ENCODE peak calls at places on chromosomes 5 and 9, in five cellular contexts. Q, P, H, S and Y are unnamed samples.
A peak's percentile ranks its signal among the peaks of the same experiment; 100 is the strongest.

GRCh38 chr5:177133845-177134652 is 476 bp downstream of the NSD1 start:
- DNase-seq in Q (peak; percentile 82), P (peak; percentile 89), H (peak; percentile 42), S (peak; percentile 68), Y (peak; percentile 79)

GRCh38 chr5:343461-344401 is 22.2 kb downstream of the AHRR start:
- DNase-seq in Q (peak; percentile 94), P (peak; percentile 89), H (peak; percentile 34), S (no peak), Y (peak; percentile 85)

GRCh38 chr5:179259731-179260323 is 85.4 kb downstream of the ADAMTS2 start:
- DNase-seq in Q (no peak), P (peak; percentile 26), H (no peak), S (no peak), Y (peak; percentile 3)

GRCh38 chr5:143693691-143694252 is 118.2 kb upstream of the HMHB1 start:
- DNase-seq in Q (no peak), P (no peak), H (no peak), S (no peak), Y (no peak)

GRCh38 chr9:26245072-26245471 is 566.8 kb upstream of the TUSC1 start:
- DNase-seq in Q (no peak), P (no peak), H (no peak), S (no peak), Y (no peak)

GRCh38 chr9:129263836-129264235 is 85.8 kb upstream of the IER5L start:
- DNase-seq in Q (peak; percentile 22), P (no peak), H (no peak), S (no peak), Y (no peak)

GRCh38 chr5:68172314-68172713 is 43.2 kb upstream of the PIK3R1 start:
- DNase-seq in Q (no peak), P (no peak), H (no peak), S (no peak), Y (no peak)

GRCh38 chr9:17810728-17811634 is 232.1 kb downstream of the SH3GL2 start:
- DNase-seq in Q (peak; percentile 84), P (peak; percentile 50), H (peak; percentile 69), S (peak; percentile 68), Y (peak; percentile 90)

GRCh38 chr5:200985-201384 is 9.7 kb downstream of the LRRC14B start:
- DNase-seq in Q (no peak), P (no peak), H (no peak), S (peak; percentile 89), Y (no peak)

GRCh38 chr9:76215066-76215465 is 179.2 kb downstream of the RFK start:
- DNase-seq in Q (peak; percentile 85), P (no peak), H (no peak), S (no peak), Y (peak; percentile 14)

GRCh38 chr5:145887976-145888574 is 15.3 kb upstream of the GRXCR2 start:
- DNase-seq in Q (peak; percentile 70), P (peak; percentile 33), H (peak; percentile 68), S (peak; percentile 13), Y (peak; percentile 71)

GRCh38 chr9:93493949-93494348 is 40.6 kb upstream of the FAM120AOS start:
- DNase-seq in Q (no peak), P (no peak), H (no peak), S (no peak), Y (no peak)

GRCh38 chr9:12889402-12890106 is 114.7 kb downstream of the LURAP1L start:
- DNase-seq in Q (no peak), P (no peak), H (no peak), S (no peak), Y (no peak)

GRCh38 chr9:133429641-133430161 is 7.5 kb downstream of the ADAMTS13 start:
- DNase-seq in Q (peak; percentile 52), P (peak; percentile 75), H (no peak), S (no peak), Y (peak; percentile 70)

GRCh38 chr9:110058304-110058953 is 149.5 kb downstream of the C9orf152 start:
- DNase-seq in Q (no peak), P (peak; percentile 53), H (peak; percentile 79), S (peak; percentile 70), Y (peak; percentile 71)
- TF ChIP-seq EZH2phosphoT487 in Q (no peak), P (no peak), H (no peak), S (no peak), Y (no peak)

GRCh38 chr5:122195784-122196394 is 66.5 kb downstream of the ZNF474 start:
- DNase-seq in Q (peak; percentile 72), P (peak; percentile 35), H (peak; percentile 57), S (peak; percentile 7), Y (peak; percentile 73)
- TF ChIP-seq EZH2phosphoT487 in Q (no peak), P (no peak), H (no peak), S (no peak), Y (no peak)

GRCh38 chr9:85605905-85606304 is 135.8 kb downstream of the AGTPBP1 start:
- DNase-seq in Q (no peak), P (no peak), H (no peak), S (no peak), Y (no peak)

GRCh38 chr9:85615792-85616191 is 126.0 kb downstream of the AGTPBP1 start:
- DNase-seq in Q (no peak), P (no peak), H (no peak), S (no peak), Y (no peak)

DNA sequence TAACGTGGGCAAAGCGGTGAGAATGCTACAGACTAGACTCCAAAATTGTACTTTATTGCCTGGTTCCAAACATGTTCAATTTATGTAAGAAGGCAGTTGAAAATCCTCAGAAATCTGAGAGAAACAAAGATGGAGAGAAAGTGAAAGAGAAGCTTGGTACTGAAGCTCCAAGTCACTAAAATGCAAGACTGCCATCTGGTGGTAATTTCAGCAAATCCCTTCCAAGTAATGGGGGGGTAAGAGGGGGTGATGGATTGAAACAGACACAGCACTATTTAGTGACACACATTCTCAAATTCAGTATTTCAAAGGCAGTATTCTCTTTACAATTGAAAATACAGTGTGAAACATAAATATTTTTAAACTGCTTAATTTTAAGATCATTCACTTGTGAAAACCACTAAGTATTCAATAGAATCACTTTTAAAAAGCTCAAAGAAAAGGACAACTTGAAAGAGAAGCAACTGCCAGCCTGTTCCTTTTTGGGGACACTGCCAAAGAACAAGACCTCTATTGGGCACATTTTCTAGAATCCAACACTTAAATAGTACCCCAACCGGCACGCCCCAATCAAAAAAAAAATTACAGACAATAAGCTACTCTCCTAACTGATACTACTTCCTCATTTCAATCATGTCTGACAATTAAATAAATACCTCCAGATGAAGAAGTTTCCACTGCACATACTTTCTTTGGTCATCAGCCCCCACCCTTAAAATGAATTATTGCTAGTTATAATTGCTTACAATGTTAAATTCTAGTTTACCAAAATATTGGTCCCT is 131.5 kb downstream of the AGTPBP1 start:
- DNase-seq in Q (peak; percentile 78), P (peak; percentile 74), H (peak; percentile 73), S (peak; percentile 73), Y (peak; percentile 81)
- TF ChIP-seq EZH2phosphoT487 in Q (no peak), P (no peak), H (no peak), S (no peak), Y (no peak)

GRCh38 chr9:127311239-127311741 is 46.7 kb downstream of the GARNL3 start:
- DNase-seq in Q (peak; percentile 89), P (no peak), H (peak; percentile 86), S (peak; percentile 11), Y (peak; percentile 53)
- TF ChIP-seq EZH2phosphoT487 in Q (no peak), P (no peak), H (no peak), S (no peak), Y (no peak)

DNA sequence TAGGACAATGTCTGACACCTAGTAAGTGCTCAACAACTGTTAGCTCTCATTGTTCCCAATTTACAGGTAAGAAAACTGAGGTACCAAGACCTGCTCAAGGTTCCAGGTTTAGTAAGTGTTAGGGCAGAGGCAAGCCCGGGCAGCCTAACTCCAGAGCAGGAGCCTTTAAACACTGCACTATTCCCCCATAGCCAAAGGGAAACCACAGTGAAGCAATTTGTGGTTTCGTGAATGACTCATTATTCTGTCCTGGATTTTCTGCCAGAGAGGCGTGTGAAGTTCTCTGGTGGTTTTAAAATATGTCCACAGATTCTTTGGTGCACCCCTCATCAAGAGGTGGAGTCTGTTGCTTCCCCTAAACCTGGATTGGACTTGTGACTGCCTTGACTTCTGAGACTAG is 1.0 kb upstream of the MCC start:
- DNase-seq in Q (peak; percentile 97), P (peak; percentile 22), H (peak; percentile 97), S (no peak), Y (peak; percentile 57)
- TF ChIP-seq EZH2phosphoT487 in Q (no peak), P (no peak), H (no peak), S (no peak), Y (no peak)

GRCh38 chr5:95331358-95331757 is 46.5 kb upstream of the MCTP1 start:
- DNase-seq in Q (no peak), P (no peak), H (peak; percentile 3), S (no peak), Y (no peak)

GRCh38 chr5:95334900-95335538 is 50.1 kb upstream of the MCTP1 start:
- DNase-seq in Q (no peak), P (no peak), H (no peak), S (no peak), Y (no peak)

GRCh38 chr5:95327211-95327610 is 42.3 kb upstream of the MCTP1 start:
- DNase-seq in Q (no peak), P (no peak), H (peak; percentile 1), S (no peak), Y (no peak)

DNA sequence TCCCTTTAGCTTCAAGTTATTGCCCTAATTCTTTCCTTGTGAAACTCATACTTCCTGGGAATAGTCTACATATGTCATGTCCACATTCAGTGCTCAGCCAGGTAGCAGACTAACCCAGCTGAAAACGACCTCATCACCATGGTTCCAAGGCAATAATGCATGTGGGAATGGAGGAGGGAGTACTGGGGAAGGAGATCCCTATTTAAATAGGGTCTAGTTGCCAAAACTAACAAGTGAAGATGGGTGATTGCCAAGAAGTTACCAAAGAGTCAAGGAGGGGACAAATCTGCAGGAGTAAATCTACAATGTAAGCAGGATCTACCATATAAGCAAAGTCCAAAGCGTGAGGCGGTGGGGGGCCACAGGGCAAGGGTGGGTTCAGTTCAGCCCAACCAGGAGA is 47.3 kb upstream of the MCTP1 start:
- DNase-seq in Q (no peak), P (no peak), H (no peak), S (no peak), Y (no peak)
- TF ChIP-seq EZH2phosphoT487 in Q (no peak), P (no peak), H (no peak), S (no peak), Y (no peak)

GRCh38 chr9:77800924-77801551 is 152.9 kb upstream of the GNA14 start:
- DNase-seq in Q (no peak), P (no peak), H (no peak), S (no peak), Y (no peak)
- TF ChIP-seq EZH2phosphoT487 in Q (no peak), P (no peak), H (no peak), S (no peak), Y (no peak)